ENCODE peak calls at places on chromosomes 1 and 21, in ten cellular contexts. N is colonic mucosa, A is mesenchymal stem cell, T is hepatocyte, W is K562, L is left ventricle myocardium inferior, X is right lobe of liver, M is thyroid gland, R is GM23248, K is cardiac muscle cell. V is an unnamed sample. For H3K27me3 and H3K9me3, the result is how much of the 10 kb centered on the place peaks cover.

GRCh38 chr1:167499657-167500056 is 18.7 kb downstream of the CD247 start:
- DNase-seq in N (no peak), A (no peak), T (no peak), W (no peak), L (no peak), X (no peak), M (no peak), R (no peak), K (no peak), V (no peak)

GRCh38 chr1:185442065-185442464 is 125.0 kb upstream of the IVNS1ABP start:
- DNase-seq in N (no peak), A (peak), T (no peak), W (no peak), L (no peak), X (no peak), M (no peak), R (peak), K (no peak), V (no peak)

GRCh38 chr1:88979054-88979748 is 13.2 kb downstream of the KYAT3 start:
- DNase-seq in N (no peak), A (peak), T (no peak), W (no peak), L (no peak), X (no peak), M (no peak), R (peak), K (no peak), V (no peak)

GRCh38 chr1:45566722-45567121 is 16.1 kb downstream of the AKR1A1 start:
- DNase-seq in N (peak), A (no peak), T (peak), W (no peak), L (peak), X (peak), M (peak), R (no peak), K (no peak), V (peak)

GRCh38 chr1:228367798-228368791 is 38.5 kb downstream of the TRIM11 start:
- DNase-seq in N (no peak), A (no peak), T (peak), W (peak), L (no peak), X (no peak), M (no peak), R (no peak), K (no peak), V (no peak)

GRCh38 chr1:20770314-20771087 is 16.6 kb downstream of the HP1BP3 start:
- DNase-seq in N (no peak), A (no peak), T (no peak), W (no peak), L (no peak), X (no peak), M (no peak), R (no peak), K (no peak), V (no peak)

GRCh38 chr21:42356036-42356435 is 5.2 kb upstream of the TFF2 start:
- DNase-seq in N (no peak), A (no peak), T (no peak), W (no peak), L (no peak), X (no peak), M (peak), R (no peak), K (no peak), V (no peak)

GRCh38 chr1:72006092-72006491 is 276.2 kb downstream of the NEGR1 start:
- DNase-seq in N (no peak), A (no peak), T (no peak), W (no peak), L (no peak), X (no peak), M (no peak), R (no peak), K (no peak), V (no peak)

GRCh38 chr1:113422315-113423068 is 32.2 kb downstream of the MAGI3 start:
- DNase-seq in N (no peak), A (no peak), T (no peak), W (no peak), L (no peak), X (no peak), M (no peak), R (no peak), K (no peak), V (no peak)

GRCh38 chr1:108881369-108881768 is 4.6 kb downstream of the GPSM2 start:
- DNase-seq in N (no peak), A (peak), T (no peak), W (no peak), L (no peak), X (no peak), M (no peak), R (peak), K (peak), V (no peak)

GRCh38 chr1:198778049-198778448 is 139.2 kb downstream of the PTPRC start:
- DNase-seq in N (peak), A (peak), T (no peak), W (no peak), L (no peak), X (peak), M (no peak), R (no peak), K (no peak), V (no peak)

GRCh38 chr1:63063367-63063766 is 259.0 kb upstream of the FOXD3 start:
- DNase-seq in N (peak), A (no peak), T (no peak), W (peak), L (no peak), X (no peak), M (no peak), R (no peak), K (no peak), V (no peak)

GRCh38 chr1:200771625-200772555 is 33.2 kb downstream of the CAMSAP2 start:
- DNase-seq in N (no peak), A (no peak), T (peak), W (no peak), L (no peak), X (no peak), M (no peak), R (no peak), K (no peak), V (no peak)

GRCh38 chr1:200762089-200762488 is 23.4 kb downstream of the CAMSAP2 start:
- DNase-seq in N (no peak), A (no peak), T (no peak), W (no peak), L (no peak), X (no peak), M (no peak), R (no peak), K (no peak), V (no peak)

GRCh38 chr1:200767326-200767725 is 28.6 kb downstream of the CAMSAP2 start:
- DNase-seq in N (no peak), A (peak), T (no peak), W (no peak), L (no peak), X (no peak), M (no peak), R (peak), K (peak), V (no peak)
- H3K27me3 ChIP-seq in N (under half), A (under half), T (under half), W (under half), L (under half), X (under half), M (under half), R (under half), K (under half), V (under half)

DNA sequence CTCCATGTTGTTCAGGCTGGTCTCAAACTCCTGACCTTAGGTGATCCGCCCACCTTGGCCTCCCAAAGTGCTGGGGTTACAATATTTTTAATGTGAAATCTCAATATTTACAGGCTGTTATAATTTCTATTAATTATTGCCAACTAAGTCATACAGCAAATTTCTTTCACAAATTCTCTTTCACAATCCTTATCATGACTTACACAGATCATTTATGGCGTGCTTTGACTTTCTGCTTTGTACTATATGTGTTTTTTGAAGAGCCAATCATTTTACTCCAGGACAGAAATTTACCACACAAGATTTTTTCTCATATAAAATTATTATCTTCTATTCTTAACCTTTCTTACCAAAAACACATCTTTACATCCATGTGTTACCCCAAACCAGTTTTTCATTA is 1729.9 kb downstream of the NCAM2 start:
- DNase-seq in N (no peak), A (no peak), T (no peak), W (no peak), L (no peak), X (no peak), M (no peak), R (no peak), K (no peak), V (no peak)
- H3K9me3 ChIP-seq in N (under half), A (under half), T (under half), W (under half), L (half or more), X (under half), M (under half), R (under half), K (under half), V (under half)

GRCh38 chr1:246699095-246699735 is 25.0 kb upstream of the SCCPDH start:
- DNase-seq in N (peak), A (peak), T (peak), W (peak), L (peak), X (peak), M (peak), R (peak), K (peak), V (peak)
- H3K27ac ChIP-seq in N (no peak), A (no peak), T (peak), W (peak), L (peak), X (peak), M (peak), R (peak), K (no peak), V (no peak)

DNA sequence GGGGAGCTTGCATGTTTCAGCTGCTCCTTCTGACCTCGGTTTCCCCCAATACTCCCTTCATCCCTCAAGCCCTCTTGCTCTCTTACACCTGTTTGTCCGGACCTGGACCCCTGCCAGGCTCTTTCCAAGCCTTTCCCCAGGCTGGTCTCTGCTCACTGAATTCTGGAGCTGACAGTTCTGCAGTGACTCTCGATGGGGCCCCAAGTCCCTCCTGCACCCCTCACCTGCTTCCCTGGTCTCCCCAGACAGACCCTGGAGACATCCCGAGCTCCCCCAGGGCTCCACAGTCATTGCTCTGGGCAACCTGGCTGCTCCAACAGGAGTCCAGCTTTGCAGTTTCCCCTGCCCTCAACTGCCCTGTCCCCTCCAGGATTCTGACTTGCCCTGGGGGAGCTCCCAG is 198.6 kb downstream of the GRIK3 start:
- DNase-seq in N (no peak), A (no peak), T (no peak), W (no peak), L (no peak), X (no peak), M (no peak), R (no peak), K (no peak), V (no peak)
- H3K27me3 ChIP-seq in N (under half), A (under half), T (under half), W (under half), L (half or more), X (under half), M (under half), R (under half), K (under half), V (under half)

DNA sequence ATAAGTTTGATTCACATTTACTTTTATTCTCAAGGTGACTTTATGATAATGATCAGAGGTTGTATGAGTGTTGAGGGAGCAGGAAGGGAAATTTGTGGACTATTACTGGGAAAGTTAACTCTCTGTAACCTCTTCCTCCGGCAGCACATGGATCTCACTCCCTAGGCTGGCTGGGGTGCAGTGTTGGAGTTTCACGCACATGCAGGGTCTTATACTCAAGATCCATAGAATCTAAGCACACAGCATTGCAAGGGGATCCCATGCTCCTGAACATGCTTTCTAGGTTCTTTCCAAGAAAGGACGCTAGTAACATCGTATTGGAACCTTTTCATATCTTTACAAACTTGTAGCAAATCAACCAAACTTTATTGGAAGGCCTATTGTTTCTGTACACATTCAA is 757.6 kb upstream of the TPTE start:
- DNase-seq in N (no peak), A (no peak), T (no peak), W (no peak), L (no peak), X (no peak), M (no peak), R (no peak), K (no peak), V (no peak)
- H3K9me3 ChIP-seq in N (under half), A (under half), T (under half), W (under half), L (under half), X (under half), M (under half), R (under half), K (under half), V (under half)

GRCh38 chr1:173329747-173330146 is 122.6 kb upstream of the TNFSF4 start:
- DNase-seq in N (no peak), A (peak), T (no peak), W (no peak), L (no peak), X (no peak), M (no peak), R (peak), K (peak), V (no peak)
- H3K27ac ChIP-seq in N (no peak), A (peak), T (no peak), W (peak), L (no peak), X (no peak), M (no peak), R (peak), K (no peak), V (no peak)

GRCh38 chr1:9833632-9834031 is 9.9 kb upstream of the CLSTN1 start:
- DNase-seq in N (no peak), A (no peak), T (no peak), W (no peak), L (no peak), X (no peak), M (no peak), R (no peak), K (no peak), V (no peak)
- H3K27me3 ChIP-seq in N (under half), A (under half), T (under half), W (half or more), L (under half), X (under half), M (under half), R (under half), K (under half), V (under half)

GRCh38 chr21:44901391-44902074 is 19.2 kb downstream of the ITGB2 start:
- DNase-seq in N (no peak), A (no peak), T (no peak), W (no peak), L (no peak), X (peak), M (no peak), R (no peak), K (no peak), V (no peak)

GRCh38 chr21:44902268-44903053 is 18.2 kb downstream of the ITGB2 start:
- DNase-seq in N (no peak), A (no peak), T (no peak), W (no peak), L (peak), X (peak), M (no peak), R (no peak), K (no peak), V (no peak)

GRCh38 chr21:44903689-44904088 is 17.0 kb downstream of the ITGB2 start:
- DNase-seq in N (no peak), A (no peak), T (no peak), W (no peak), L (peak), X (peak), M (no peak), R (no peak), K (no peak), V (no peak)

GRCh38 chr21:44904141-44904923 is 16.4 kb downstream of the ITGB2 start:
- DNase-seq in N (no peak), A (no peak), T (no peak), W (no peak), L (no peak), X (peak), M (no peak), R (no peak), K (no peak), V (no peak)

DNA sequence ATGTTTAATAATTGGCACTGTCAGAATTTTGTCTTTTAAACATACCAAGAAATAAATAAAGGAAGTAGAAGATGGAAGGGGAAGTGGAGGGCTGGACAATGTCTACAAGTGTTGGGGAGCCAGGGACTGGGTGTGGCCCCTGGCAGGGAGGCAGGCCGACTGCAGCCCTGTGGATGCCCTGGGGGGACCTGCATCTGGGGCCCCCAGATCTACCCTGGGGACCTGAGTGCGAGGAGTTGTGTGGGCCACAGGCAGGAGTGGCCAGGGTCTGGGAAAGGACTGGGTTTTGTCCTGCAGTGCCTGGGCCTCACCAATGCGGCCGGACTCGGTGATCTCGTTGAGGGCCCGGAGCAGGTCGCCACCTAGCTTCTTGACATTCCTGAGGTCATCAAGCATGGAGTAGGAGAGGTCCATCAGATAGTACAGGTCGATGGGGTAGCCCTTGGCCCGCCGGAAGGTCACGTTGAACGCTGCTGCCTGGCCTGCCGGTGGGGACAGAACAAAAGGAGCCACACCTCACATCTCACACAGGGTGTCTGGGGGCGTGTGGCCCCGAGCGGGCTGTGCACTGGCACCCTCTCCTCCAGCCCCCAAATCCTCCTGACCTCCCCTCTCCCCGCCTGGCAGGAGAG is 17.5 kb downstream of the ITGB2 start:
- DNase-seq in N (no peak), A (no peak), T (no peak), W (no peak), L (peak), X (peak), M (no peak), R (no peak), K (no peak), V (no peak)
- H3K9me3 ChIP-seq in N (under half), A (under half), T (under half), W (under half), L (under half), X (under half), M (under half), R (under half), K (under half), V (under half)

GRCh38 chr1:15542685-15543588 is 16.3 kb downstream of the DNAJC16 start:
- DNase-seq in N (no peak), A (no peak), T (no peak), W (no peak), L (no peak), X (no peak), M (no peak), R (no peak), K (no peak), V (no peak)
- H3K27ac ChIP-seq in N (no peak), A (peak), T (peak), W (peak), L (no peak), X (no peak), M (no peak), R (peak), K (peak), V (no peak)

GRCh38 chr1:38563985-38564735 is 295.4 kb downstream of the RRAGC start:
- DNase-seq in N (no peak), A (no peak), T (no peak), W (no peak), L (no peak), X (no peak), M (no peak), R (no peak), K (no peak), V (no peak)
- H3K27me3 ChIP-seq in N (under half), A (half or more), T (under half), W (under half), L (half or more), X (under half), M (under half), R (under half), K (under half), V (under half)

V was measured in lung.